ENCODE peak calls at places on chromosomes 1 and 21, in nine cellular contexts. Q is epithelial cell of proximal tubule, J is right atrium auricular region, B is Peyer's patch, O is progenitor cell of endocrine pancreas, A is natural killer cell, T is H9, M is left ventricle myocardium inferior, N is D721Med. R is an unnamed sample.
A peak's percentile ranks its signal among the peaks of the same experiment; 100 is the strongest.

GRCh38 chr1:198937231-198938031 is 298.6 kb downstream of the PTPRC start:
- DNase-seq in A (peak; percentile 53), Q (peak; percentile 87), M (no peak), J (peak; percentile 70), B (no peak), T (no peak), O (no peak), N (peak; percentile 67), R (no peak)

GRCh38 chr1:53129891-53130597 is 12.4 kb downstream of the SLC1A7 start:
- DNase-seq in J (no peak), N (no peak), O (no peak), B (peak; percentile 20), Q (no peak), T (no peak), A (no peak), M (no peak), R (no peak)

GRCh38 chr1:1759456-1760344 is 18.6 kb downstream of the NADK start:
- DNase-seq in N (no peak), B (peak; percentile 77), T (no peak), O (no peak), Q (no peak), J (no peak), A (no peak), M (no peak), R (no peak)

GRCh38 chr1:93988634-93989350 is 79.6 kb upstream of the GCLM start:
- DNase-seq in Q (no peak), A (no peak), J (peak; percentile 26), B (no peak), N (no peak), O (no peak), T (no peak), M (no peak), R (no peak)

GRCh38 chr1:172874950-172875349 is 175.8 kb downstream of the TNFSF18 start:
- DNase-seq in J (no peak), Q (no peak), O (no peak), T (no peak), A (no peak), N (no peak), M (no peak), B (no peak), R (no peak)

GRCh38 chr1:217660353-217661062 is 29.4 kb downstream of the SPATA17 start:
- DNase-seq in N (no peak), A (no peak), J (no peak), T (no peak), M (no peak), O (no peak), Q (peak; percentile 81), B (no peak), R (no peak)

GRCh38 chr1:55718758-55719671 is 503.9 kb upstream of the USP24 start:
- DNase-seq in M (peak; percentile 20), O (no peak), T (peak; percentile 28), N (no peak), J (peak; percentile 88), B (no peak), Q (peak; percentile 67), A (no peak), R (no peak)

GRCh38 chr1:201020647-201021332 is 2.7 kb downstream of the KIF21B start:
- DNase-seq in B (no peak), A (no peak), T (peak; percentile 64), O (no peak), N (no peak), Q (no peak), J (no peak), M (no peak), R (no peak)

DNA sequence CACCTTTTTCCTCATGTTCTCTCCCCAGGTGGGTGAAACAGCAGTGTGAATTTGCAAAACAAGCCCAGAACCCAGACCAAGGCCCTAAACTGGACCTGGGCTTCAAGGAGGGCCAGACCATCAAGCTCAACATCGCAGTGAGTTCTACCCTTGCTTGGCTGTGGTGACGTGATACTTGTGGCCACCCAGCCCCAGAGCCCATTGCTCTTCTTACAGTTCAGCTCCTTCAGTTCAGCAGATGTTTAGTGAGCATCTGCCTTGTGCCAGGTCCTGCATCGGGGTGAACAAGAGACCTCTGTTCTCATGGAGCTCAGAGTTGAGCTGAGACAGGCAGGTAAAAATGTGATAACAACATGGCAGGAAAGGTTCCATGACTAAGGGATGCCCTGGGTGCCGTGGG is 8.5 kb downstream of the NECAP2 start:
- DNase-seq in J (no peak), B (no peak), Q (no peak), T (no peak), N (no peak), A (no peak), O (no peak), M (no peak), R (no peak)
- TF ChIP-seq CTCF in J (no peak), B (no peak), Q (no peak), T (no peak), N (no peak), A (no peak), O (no peak), M (no peak), R (no peak)

DNA sequence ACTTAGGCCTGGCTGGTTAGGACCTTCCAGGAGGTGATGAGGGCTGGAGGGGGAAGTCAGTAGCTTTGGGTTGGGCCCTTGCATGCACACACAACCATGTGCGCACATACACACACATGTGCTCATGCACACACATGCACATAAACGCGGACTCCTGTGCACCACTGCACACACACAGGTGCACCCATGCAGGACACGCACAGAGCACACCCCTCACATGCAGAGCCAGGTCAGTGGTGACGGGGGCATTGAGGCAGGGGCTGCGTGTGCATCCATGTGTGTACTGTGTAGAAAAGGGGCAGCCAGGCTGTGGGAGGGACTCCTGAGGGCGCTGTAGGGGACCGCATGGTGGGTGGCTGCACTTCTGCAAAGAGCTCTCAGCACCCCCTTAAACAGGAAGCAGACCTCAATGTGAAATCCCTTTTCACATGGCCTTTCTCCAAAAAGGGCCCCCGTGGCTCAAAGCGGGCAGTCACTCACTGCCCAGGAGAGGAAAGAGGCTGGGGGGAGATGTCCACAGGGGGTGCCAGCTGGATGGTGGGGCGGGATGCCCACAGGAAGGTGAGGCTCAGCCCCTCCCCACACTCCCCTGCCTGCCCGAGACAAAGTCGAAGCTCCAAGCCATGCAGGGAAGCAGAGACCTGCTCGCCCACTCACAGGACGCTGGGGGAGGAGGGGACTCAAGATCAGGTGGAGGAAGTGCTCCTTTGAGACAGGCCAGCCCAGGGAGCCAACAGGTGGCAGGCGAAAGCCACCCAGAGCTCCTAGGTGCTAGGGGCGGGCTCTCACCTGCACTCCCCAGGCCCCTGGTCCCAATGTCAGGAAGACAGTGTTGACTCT is 95.2 kb downstream of the ITPKB start:
- DNase-seq in Q (no peak), T (no peak), J (no peak), O (no peak), N (no peak), B (peak; percentile 47), A (no peak), M (peak; percentile 11), R (no peak)
- TF ChIP-seq CTCF in Q (no peak), T (no peak), J (no peak), O (no peak), N (no peak), B (no peak), A (no peak), M (no peak), R (no peak)

GRCh38 chr1:28646040-28646439 is 2.4 kb upstream of the RNU11 start:
- DNase-seq in B (no peak), J (no peak), N (no peak), A (no peak), T (no peak), M (no peak), Q (no peak), O (no peak), R (no peak)

GRCh38 chr1:28642056-28642846 is 616 bp downstream of the TAF12 start:
- DNase-seq in Q (no peak), A (no peak), T (no peak), N (no peak), O (no peak), M (no peak), B (no peak), J (no peak), R (no peak)

GRCh38 chr1:28648493-28649238 is at the start of gene RNU11:
- DNase-seq in A (peak; percentile 80), M (peak; percentile 84), N (no peak), J (peak; percentile 96), T (peak; percentile 90), B (peak; percentile 83), O (peak; percentile 54), Q (peak; percentile 97), R (peak; percentile 85)

GRCh38 chr1:28640766-28641165 is 2.1 kb downstream of the TAF12 start:
- DNase-seq in J (no peak), B (no peak), N (no peak), T (no peak), Q (no peak), O (no peak), M (no peak), A (no peak), R (no peak)

DNA sequence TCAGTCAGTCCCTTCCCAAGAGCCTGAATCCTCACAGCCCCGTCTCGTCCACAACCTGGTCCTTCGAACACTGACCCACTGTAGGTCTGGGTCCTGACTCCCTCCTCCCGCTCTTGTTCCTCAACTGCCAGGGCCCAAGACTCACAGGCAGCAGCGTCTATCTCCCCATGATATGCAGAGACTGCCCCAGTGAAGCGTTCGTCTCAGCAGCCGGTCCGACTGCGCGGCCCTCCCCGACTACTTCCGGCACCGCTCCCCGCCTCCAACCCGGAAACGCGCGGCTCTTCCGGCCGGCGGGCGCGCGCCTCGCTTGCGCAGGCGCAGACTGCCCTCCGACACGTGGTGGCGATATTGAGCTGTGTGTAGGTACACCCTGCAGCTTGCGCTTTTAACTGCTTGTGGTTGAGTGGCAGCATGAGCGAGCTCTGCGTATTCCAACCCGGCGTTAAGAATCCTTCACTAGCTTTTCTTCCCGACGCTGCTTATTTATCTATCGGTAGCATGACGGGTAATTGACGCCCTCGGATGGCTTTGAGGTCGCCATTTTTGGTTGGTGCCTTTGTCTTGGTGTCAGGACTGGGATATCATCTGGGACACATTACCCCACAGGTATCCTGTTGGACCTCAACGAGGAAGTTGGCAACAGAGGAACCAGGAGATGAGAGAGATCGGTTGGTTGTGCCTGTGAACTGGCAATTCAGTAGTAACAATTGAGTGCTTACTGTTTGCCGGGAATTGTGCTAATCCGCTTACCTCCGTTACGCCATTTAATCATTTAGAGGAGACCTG is at the start of gene TAF12:
- DNase-seq in J (peak; percentile 92), M (peak; percentile 91), B (peak; percentile 97), O (peak; percentile 84), N (peak; percentile 73), T (peak; percentile 96), Q (peak; percentile 78), A (peak; percentile 82), R (peak; percentile 90)
- TF ChIP-seq CTCF in J (no peak), M (peak; percentile 45), B (peak; percentile 44), O (no peak), N (peak; percentile 54), T (peak; percentile 51), Q (peak; percentile 35), A (peak; percentile 15), R (peak; percentile 28)

DNA sequence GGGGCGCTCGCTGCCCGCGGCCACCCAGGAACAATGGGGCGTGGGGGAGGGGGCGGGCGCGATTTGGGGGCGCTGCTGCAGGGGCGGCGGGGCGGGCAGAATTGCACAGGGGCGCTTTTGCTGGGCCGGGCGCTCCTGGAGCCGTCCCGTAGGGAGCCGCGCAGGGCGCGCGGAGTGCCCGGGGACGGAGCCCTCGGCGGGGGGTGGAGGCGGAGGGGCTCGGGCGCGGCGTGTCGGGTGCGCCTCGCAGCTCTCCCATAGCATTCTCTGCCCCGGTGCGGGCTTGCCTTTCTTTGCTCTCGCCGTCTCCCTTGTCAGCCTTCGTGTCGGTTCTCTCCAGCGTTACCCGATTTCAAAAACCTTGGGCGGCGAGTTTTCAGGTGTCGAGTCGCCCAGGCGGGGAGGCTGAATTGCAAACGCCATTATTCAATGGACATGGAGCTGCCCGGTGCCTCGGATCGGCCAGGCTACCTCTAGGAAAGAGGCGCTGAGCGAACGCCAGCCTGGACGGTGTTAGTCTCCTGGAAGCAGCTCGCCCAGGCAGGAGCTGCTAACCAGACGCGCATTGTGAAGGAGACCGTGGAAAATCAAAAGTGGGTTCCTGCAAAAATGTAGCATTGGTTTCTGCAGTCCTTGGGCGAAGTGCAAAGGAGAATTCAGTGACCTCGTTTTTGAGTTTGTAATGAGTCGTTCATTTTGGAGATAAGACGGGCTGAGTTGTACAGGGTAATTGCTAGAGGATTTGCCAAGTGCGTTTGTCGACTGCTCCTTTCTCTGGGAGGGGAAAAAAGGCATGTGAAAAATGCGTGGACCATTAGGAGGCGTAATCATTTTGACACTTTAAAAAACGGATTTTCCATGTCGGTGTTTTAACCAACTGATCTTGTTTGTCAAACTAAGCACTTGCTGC is 626 bp downstream of the CXADR start:
- DNase-seq in Q (no peak), T (peak; percentile 36), M (no peak), O (no peak), A (no peak), J (no peak), N (peak; percentile 19), B (peak; percentile 66), R (peak; percentile 73)
- TF ChIP-seq CTCF in Q (no peak), T (peak; percentile 36), M (no peak), O (peak; percentile 30), A (no peak), J (no peak), N (peak; percentile 4), B (no peak), R (peak; percentile 37)